ENCODE peak calls at places on chromosome 10, in four cellular contexts. F is HL-60, Z is K562, C is GM12878. W is an unnamed sample.

GRCh38 chr10:69961864-69962745 is 90.5 kb upstream of the MACROH2A2 start:
- DNase-seq in F (no peak), Z (no peak), C (no peak), W (no peak)

GRCh38 chr10:7945469-7946187 is 108.9 kb upstream of the GATA3 start:
- DNase-seq in Z (no peak), C (no peak), F (no peak), W (no peak)

GRCh38 chr10:115761166-115761565 is 511.8 kb downstream of the GFRA1 start:
- DNase-seq in C (no peak), Z (no peak), F (no peak), W (no peak)

GRCh38 chr10:31261502-31262311 is 57.3 kb upstream of the ZEB1 start:
- DNase-seq in F (no peak), C (no peak), Z (no peak), W (no peak)

GRCh38 chr10:32332299-32332750 is 14.6 kb downstream of the EPC1 start:
- DNase-seq in Z (no peak), F (no peak), C (peak; percentile 93), W (no peak)

GRCh38 chr10:60271319-60272040 is 118.2 kb downstream of the ANK3 start:
- DNase-seq in C (no peak), Z (no peak), F (peak; percentile 2), W (no peak)

GRCh38 chr10:5534051-5534821 is 9.5 kb downstream of the CALML3 start:
- DNase-seq in F (no peak), Z (no peak), C (no peak), W (no peak)

GRCh38 chr10:89301231-89301630 is 615 bp upstream of the IFIT2 start:
- DNase-seq in Z (no peak), F (peak; percentile 81), C (no peak), W (no peak)

GRCh38 chr10:87660484-87661133 is 931 bp downstream of the PAPSS2 start:
- DNase-seq in C (no peak), F (no peak), Z (no peak), W (no peak)

GRCh38 chr10:69994262-69994661 is 58.4 kb upstream of the MACROH2A2 start:
- DNase-seq in C (no peak), Z (peak; percentile 91), F (peak; percentile 51), W (peak; percentile 22)

GRCh38 chr10:114022292-114022691 is 21.4 kb upstream of the ADRB1 start:
- DNase-seq in Z (no peak), F (no peak), C (no peak), W (no peak)

GRCh38 chr10:34941471-34942357 is 126.6 kb upstream of the PARD3 start:
- DNase-seq in Z (no peak), C (no peak), F (no peak), W (no peak)

GRCh38 chr10:61284222-61284890 is 168.8 kb downstream of the TMEM26 start:
- DNase-seq in C (no peak), Z (peak; percentile 45), F (no peak), W (no peak)

GRCh38 chr10:30187010-30187409 is 127.6 kb upstream of the JCAD start:
- DNase-seq in C (no peak), F (no peak), Z (no peak), W (no peak)

GRCh38 chr10:30188567-30189253 is 129.3 kb upstream of the JCAD start:
- DNase-seq in Z (no peak), F (no peak), C (no peak), W (no peak)

GRCh38 chr10:30186371-30186875 is 127.0 kb upstream of the JCAD start:
- DNase-seq in C (no peak), F (no peak), Z (no peak), W (no peak)

GRCh38 chr10:30189254-30189583 is 129.8 kb upstream of the JCAD start:
- DNase-seq in F (no peak), Z (no peak), C (no peak), W (no peak)

DNA sequence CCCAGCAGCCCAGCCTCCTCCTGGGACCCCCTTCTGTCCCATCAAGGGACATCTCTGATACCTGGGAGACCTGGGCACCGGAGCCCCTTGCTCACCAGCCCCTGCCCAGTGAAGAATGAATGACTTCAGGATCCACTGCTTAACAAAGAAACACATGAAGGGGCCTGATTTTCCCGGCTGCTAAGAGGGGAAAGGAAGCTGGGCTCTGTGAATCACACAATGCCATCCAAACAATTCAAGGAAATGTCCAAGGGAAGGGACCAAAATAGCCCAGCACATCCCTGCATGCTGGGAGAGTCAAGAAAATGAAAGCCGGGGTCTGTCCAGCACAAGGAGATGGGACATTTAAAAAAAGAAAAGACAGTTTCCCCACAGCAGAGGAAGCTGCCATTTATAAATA is 128.7 kb upstream of the JCAD start:
- DNase-seq in C (no peak), Z (no peak), F (no peak), W (no peak)
- TF ChIP-seq SPI1 in C (no peak), Z (no peak), F (no peak), W (no peak)

GRCh38 chr10:24416248-24416647 is 207.3 kb downstream of the KIAA1217 start:
- DNase-seq in F (no peak), C (no peak), Z (no peak), W (no peak)

GRCh38 chr10:24414597-24414996 is 205.7 kb downstream of the KIAA1217 start:
- DNase-seq in Z (no peak), F (no peak), C (no peak), W (no peak)

GRCh38 chr10:24417053-24417452 is 208.1 kb downstream of the KIAA1217 start:
- DNase-seq in C (no peak), Z (no peak), F (no peak), W (no peak)

GRCh38 chr10:24418532-24418931 is 209.6 kb downstream of the KIAA1217 start:
- DNase-seq in C (no peak), F (no peak), Z (no peak), W (no peak)

DNA sequence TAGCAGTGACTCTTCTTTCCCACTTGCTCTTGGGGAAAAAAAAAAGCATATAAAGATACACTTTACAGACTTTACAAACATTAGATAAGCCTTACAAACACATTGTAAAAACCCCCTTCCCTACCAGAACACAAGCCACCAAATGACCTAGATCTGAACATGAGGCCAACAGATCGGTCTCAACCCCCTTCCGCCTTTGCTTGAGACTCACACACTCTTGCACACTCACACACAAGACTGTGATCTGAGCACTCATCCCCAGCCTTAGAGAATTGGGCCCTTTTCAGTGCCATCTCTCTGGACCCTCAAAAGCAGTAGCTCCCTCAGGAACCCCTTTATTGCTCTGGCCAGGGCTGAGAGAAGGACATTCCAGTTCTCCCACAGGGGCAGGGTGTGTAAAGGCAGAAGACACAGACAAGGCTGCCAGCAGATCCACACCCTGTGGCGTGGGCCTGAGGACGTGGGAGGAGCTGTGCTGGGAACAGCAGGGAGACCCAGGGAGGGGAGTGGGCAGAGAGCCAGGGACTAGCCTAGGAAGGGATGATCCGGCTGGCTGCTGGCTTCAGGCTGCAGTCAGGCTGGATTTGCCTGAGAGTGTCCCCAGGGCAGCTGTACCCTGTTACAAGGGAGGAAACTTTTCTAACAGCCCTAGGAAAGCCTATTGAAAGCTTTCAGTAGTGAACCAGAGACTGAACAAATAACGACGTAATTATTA is 206.7 kb downstream of the KIAA1217 start:
- DNase-seq in Z (no peak), F (no peak), C (no peak), W (no peak)
- TF ChIP-seq POLR2AphosphoS5 in Z (no peak), F (no peak), C (no peak), W (no peak)

GRCh38 chr10:127398140-127398966 is 150.8 kb upstream of the NPS start:
- DNase-seq in Z (no peak), F (no peak), C (no peak), W (no peak)
- TF ChIP-seq SPI1 in Z (no peak), F (no peak), C (no peak), W (no peak)

DNA sequence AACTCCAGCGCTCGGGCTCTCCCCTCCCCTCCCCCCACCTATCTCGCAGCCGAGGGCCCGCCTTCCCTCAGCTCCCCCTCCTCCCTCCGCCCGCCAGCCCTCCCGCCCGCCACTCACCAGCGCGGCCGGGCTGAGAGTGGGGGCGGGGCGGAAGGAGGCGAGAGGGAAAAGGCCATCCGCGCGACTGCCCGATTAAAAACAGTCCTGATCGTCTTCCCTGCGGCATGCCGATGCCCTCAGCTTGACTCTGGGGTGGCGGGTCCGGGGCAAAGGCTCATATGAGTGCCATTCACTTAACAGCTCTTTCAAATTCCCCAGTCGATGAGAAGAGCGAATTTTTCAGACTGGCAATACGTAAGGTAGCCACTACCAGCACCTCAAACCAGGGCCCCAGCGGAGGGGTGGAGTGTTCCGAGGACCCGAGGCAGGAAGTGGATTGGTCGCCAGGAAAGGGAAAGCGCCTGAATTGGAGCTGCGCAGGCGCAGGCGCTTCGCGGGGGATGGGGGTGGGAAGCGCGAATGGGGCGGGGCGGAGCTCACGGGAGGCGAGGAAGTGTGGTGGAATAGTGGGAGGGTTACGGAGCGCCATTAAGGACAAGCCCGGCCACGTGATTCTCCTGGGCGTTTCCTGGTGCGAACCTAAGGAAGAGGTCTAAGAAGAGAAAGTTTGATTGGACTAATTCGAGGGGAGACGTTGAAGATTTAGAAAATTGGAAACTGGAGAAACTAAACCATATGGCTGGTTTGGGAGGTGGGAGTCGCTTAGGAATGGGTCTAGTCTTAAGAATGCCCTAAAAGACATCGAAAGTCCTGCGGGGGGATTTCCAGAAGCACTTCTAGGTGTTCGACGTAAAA is at the start of gene UPF2:
- DNase-seq in C (peak; percentile 96), Z (peak; percentile 99), F (peak; percentile 94), W (peak; percentile 89)
- TF ChIP-seq POLR2AphosphoS5 in C (peak; percentile 70), Z (peak; percentile 43), F (no peak), W (peak; percentile 2)

DNA sequence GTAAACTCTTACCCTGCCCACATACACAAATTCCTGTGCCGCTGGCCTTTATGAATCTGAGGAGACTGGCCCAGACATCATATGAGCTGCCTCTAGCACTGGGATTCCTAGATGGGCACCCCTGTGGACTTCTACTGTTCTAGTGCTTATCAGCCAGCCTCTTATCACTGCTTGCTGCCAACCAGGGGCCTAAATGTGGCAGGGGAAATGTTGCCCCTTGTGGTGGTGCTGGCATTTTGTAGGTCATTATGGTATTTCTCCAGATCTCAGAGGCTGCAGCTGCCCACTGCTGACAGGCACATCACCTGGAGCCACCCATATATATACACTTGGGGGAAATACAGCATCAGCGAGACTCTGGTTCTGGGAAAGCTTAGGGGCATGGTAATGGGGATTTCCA is 5.4 kb downstream of the SFR1 start:
- DNase-seq in C (no peak), Z (no peak), F (peak; percentile 40), W (no peak)
- TF ChIP-seq SPI1 in C (no peak), Z (no peak), F (no peak), W (no peak)

DNA sequence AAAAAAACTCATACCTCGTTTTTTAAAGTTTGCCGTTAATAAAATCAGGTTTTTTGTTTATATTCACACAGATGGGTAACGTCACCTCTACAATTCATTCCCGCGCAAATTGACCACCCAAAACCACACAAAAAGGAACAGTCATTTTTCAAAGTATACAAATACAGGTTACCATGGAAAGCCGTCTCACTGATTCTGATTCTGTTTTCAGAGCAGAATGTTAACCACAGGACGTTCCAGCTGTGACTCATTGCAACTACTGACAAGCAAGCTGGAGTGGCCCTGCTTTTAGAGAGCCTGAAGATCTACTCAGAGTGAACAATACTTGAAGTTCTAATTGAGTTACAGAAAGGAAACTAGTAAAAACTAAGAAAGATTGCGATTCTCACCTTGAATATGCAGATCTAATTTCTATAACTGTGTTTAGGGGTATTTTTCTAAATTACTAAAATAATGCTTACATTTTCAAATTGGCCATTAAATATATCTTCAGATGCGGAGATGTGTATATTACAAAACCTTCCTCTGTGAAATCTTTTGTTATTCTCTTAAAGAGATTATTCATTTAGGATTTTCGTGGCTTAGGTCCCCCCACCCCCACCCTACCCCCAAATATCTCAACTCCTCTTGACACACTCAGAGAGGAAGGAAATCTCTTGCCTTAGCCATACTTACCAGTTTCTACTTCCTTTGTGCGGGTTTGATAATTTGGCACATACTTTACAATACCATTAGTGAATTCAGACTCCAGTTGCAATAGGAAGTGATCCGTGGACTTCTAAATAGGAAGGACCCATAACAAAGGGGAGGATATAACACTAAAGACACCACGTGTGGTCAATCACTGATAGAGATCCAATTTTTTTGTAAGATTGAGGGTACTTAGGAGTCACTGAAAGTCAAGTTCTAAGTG is 106.0 kb downstream of the CUBN start:
- DNase-seq in F (peak; percentile 54), Z (peak; percentile 27), C (peak; percentile 69), W (peak; percentile 23)
- TF ChIP-seq POLR2AphosphoS5 in F (no peak), Z (no peak), C (no peak), W (no peak)

W was measured in GM12891.